ENCODE peak calls at places on chromosome 16, in nine cellular contexts. H is NCI-H1092; O is activated naive CD8-positive, alpha-beta T cell treated with anti-CD3 and anti-CD28 coated beads, Interleukin-2, amount 50 U/mL, for 16 hours; C is fibroblast of the aortic adventitia; V is GM18507; X is posterior cingulate gyrus; Y is left kidney; T is fibroblast of lung; U is progenitor cell of endocrine pancreas. W is an unnamed sample.

GRCh38 chr16:63188076-63188771 is 1152.0 kb upstream of the CDH8 start:
- DNase-seq in C (no peak), U (no peak), Y (peak; percentile 53), H (no peak), X (no peak), V (no peak), O (no peak), T (no peak), W (no peak)

GRCh38 chr16:66899945-66900688 is 18.6 kb downstream of the CDH16 start:
- DNase-seq in X (no peak), O (no peak), V (no peak), U (no peak), C (peak; percentile 78), T (peak; percentile 63), H (peak; percentile 56), Y (peak; percentile 92), W (peak; percentile 62)

GRCh38 chr16:86522639-86523038 is 12.3 kb downstream of the FOXF1 start:
- DNase-seq in H (no peak), U (no peak), X (no peak), V (no peak), C (no peak), Y (no peak), O (no peak), T (no peak), W (no peak)

GRCh38 chr16:78163772-78164391 is 64.4 kb downstream of the WWOX start:
- DNase-seq in T (no peak), V (no peak), U (no peak), H (no peak), C (no peak), O (no peak), X (no peak), Y (no peak), W (no peak)

GRCh38 chr16:8251727-8252126 is 338.6 kb downstream of the TMEM114 start:
- DNase-seq in C (no peak), O (no peak), V (no peak), H (no peak), Y (no peak), U (no peak), T (no peak), X (no peak), W (no peak)

GRCh38 chr16:50298591-50299507 is 32.5 kb downstream of the ADCY7 start:
- DNase-seq in H (no peak), T (no peak), O (no peak), Y (no peak), V (no peak), U (no peak), X (no peak), C (no peak), W (no peak)

GRCh38 chr16:89123831-89124100 is 30.1 kb downstream of the ACSF3 start:
- DNase-seq in V (no peak), Y (no peak), X (no peak), U (no peak), H (no peak), O (no peak), T (no peak), C (no peak), W (no peak)

GRCh38 chr16:2205967-2206313 is 686 bp downstream of the MLST8 start:
- DNase-seq in T (no peak), U (no peak), H (no peak), C (no peak), Y (no peak), V (no peak), X (no peak), O (no peak), W (no peak)

GRCh38 chr16:50473375-50473945 is 74.7 kb upstream of the NKD1 start:
- DNase-seq in H (no peak), X (no peak), V (no peak), T (peak; percentile 34), U (no peak), C (no peak), Y (peak; percentile 36), O (no peak), W (no peak)

GRCh38 chr16:89035698-89036570 is 57.7 kb upstream of the ACSF3 start:
- DNase-seq in C (no peak), X (peak; percentile 2), O (no peak), T (no peak), V (no peak), H (no peak), U (no peak), Y (no peak), W (no peak)

W was measured in AG09319.